ENCODE peak calls at places on chromosomes 1 and 21, in eight cellular contexts. W is A549; R is adrenal gland; T is GM23338; V is heart right ventricle; L is CD8-positive, alpha-beta memory T cell; P is stomach; D is aorta. H is an unnamed sample.

GRCh38 chr1:30786264-30786991 is 28.9 kb upstream of the LAPTM5 start:
- DNase-seq in V (peak; percentile 40), W (no peak), T (no peak), P (no peak), R (no peak), D (no peak), L (no peak), H (peak; percentile 56)

GRCh38 chr1:92804721-92805169 is 19.8 kb upstream of the EVI5 start:
- DNase-seq in W (peak; percentile 58), L (no peak), T (peak; percentile 91), D (peak; percentile 82), R (peak; percentile 97), V (peak; percentile 73), P (peak; percentile 85), H (peak; percentile 15)

GRCh38 chr21:46094401-46095105 is 3.4 kb upstream of the COL6A2 start:
- DNase-seq in P (no peak), T (no peak), R (no peak), D (no peak), W (no peak), L (no peak), V (no peak), H (no peak)

GRCh38 chr1:160284220-160284781 is 632 bp downstream of the PEX19 start:
- DNase-seq in P (peak; percentile 28), W (peak; percentile 25), R (peak; percentile 70), L (no peak), T (peak; percentile 44), V (no peak), D (no peak), H (no peak)

GRCh38 chr21:30340714-30341573 is 3.5 kb upstream of the KRTAP27-1 start:
- DNase-seq in T (peak; percentile 71), R (peak; percentile 80), P (peak; percentile 56), W (peak; percentile 0), V (peak; percentile 20), L (no peak), D (no peak), H (no peak)

GRCh38 chr1:218315638-218316037 is 29.5 kb upstream of the TGFB2 start:
- DNase-seq in R (no peak), V (no peak), P (no peak), L (no peak), D (no peak), T (peak; percentile 37), W (no peak), H (no peak)

GRCh38 chr1:94922756-94923465 is 4.0 kb downstream of the CNN3 start:
- DNase-seq in R (no peak), L (no peak), P (no peak), V (no peak), W (no peak), T (no peak), D (no peak), H (no peak)

GRCh38 chr1:69915347-69915746 is 290.0 kb downstream of the LRRC40 start:
- DNase-seq in T (no peak), L (no peak), V (no peak), W (no peak), R (no peak), D (no peak), P (no peak), H (no peak)

GRCh38 chr1:6956488-6957159 is 171.4 kb downstream of the CAMTA1 start:
- DNase-seq in P (no peak), W (no peak), R (no peak), V (no peak), L (no peak), D (peak; percentile 59), T (peak; percentile 81), H (no peak)

GRCh38 chr1:6359568-6360496 is 33.7 kb downstream of the ACOT7 start:
- DNase-seq in P (peak; percentile 88), R (peak; percentile 94), V (peak; percentile 68), T (peak; percentile 58), W (no peak), L (peak; percentile 45), D (peak; percentile 85), H (no peak)

GRCh38 chr1:197799271-197799670 is 24.0 kb upstream of the DENND1B start:
- DNase-seq in V (no peak), R (no peak), D (no peak), P (no peak), T (no peak), L (no peak), W (no peak), H (no peak)

GRCh38 chr1:167854184-167854583 is 59.8 kb downstream of the ADCY10 start:
- DNase-seq in R (no peak), T (no peak), V (no peak), W (no peak), D (no peak), L (no peak), P (no peak), H (no peak)

GRCh38 chr1:234355782-234356510 is 17.3 kb upstream of the COA6 start:
- DNase-seq in P (no peak), W (no peak), L (no peak), T (no peak), R (no peak), V (no peak), D (no peak), H (no peak)

GRCh38 chr1:23727362-23727811 is 15.9 kb upstream of the ELOA start:
- DNase-seq in V (no peak), L (no peak), P (peak; percentile 85), W (no peak), T (no peak), R (peak; percentile 74), D (peak; percentile 79), H (no peak)

GRCh38 chr21:42981862-42982261 is 7.5 kb downstream of the PKNOX1 start:
- DNase-seq in V (no peak), D (no peak), P (no peak), W (no peak), T (no peak), L (no peak), R (no peak), H (no peak)

GRCh38 chr1:39692152-39693064 is 1.2 kb upstream of the HPCAL4 start:
- DNase-seq in W (no peak), L (peak; percentile 35), V (no peak), R (peak; percentile 64), D (no peak), P (peak; percentile 51), T (peak; percentile 90), H (peak; percentile 51)
- H3K4me3 ChIP-seq in W (peak overlapping the region; percentile 52), L (peak overlapping the region; percentile 78), V (peak overlapping the region; percentile 42), R (no peak overlapping the region), D (no peak overlapping the region), P (peak overlapping the region; percentile 40), T (peak overlapping the region; percentile 59), H (peak overlapping the region; percentile 55)

GRCh38 chr1:152024228-152024627 is 12.6 kb downstream of the S100A11 start:
- DNase-seq in W (no peak), D (no peak), L (no peak), R (no peak), T (no peak), V (no peak), P (no peak), H (no peak)

GRCh38 chr1:152022521-152022920 is 14.3 kb downstream of the S100A11 start:
- DNase-seq in T (no peak), L (no peak), R (no peak), V (no peak), W (no peak), P (no peak), D (no peak), H (no peak)

GRCh38 chr1:152026895-152027294 is 9.9 kb downstream of the S100A11 start:
- DNase-seq in V (no peak), P (no peak), L (no peak), T (no peak), D (no peak), W (no peak), R (no peak), H (no peak)

GRCh38 chr1:152021557-152021956 is 15.2 kb downstream of the S100A11 start:
- DNase-seq in W (no peak), R (no peak), L (no peak), D (no peak), T (no peak), P (no peak), V (no peak), H (no peak)

GRCh38 chr1:152023221-152023620 is 13.6 kb downstream of the S100A11 start:
- DNase-seq in P (no peak), W (no peak), D (no peak), V (no peak), T (no peak), L (no peak), R (no peak), H (no peak)
- H3K27ac ChIP-seq in P (no peak overlapping the region), W (no peak overlapping the region), D (no peak overlapping the region), V (no peak overlapping the region), T (no peak overlapping the region), L (no peak overlapping the region), R (no peak overlapping the region), H (no peak overlapping the region)

GRCh38 chr1:9593147-9593491 is 4.4 kb downstream of the TMEM201 start:
- DNase-seq in W (no peak), R (no peak), L (no peak), T (no peak), P (no peak), V (no peak), D (peak; percentile 69), H (no peak)
- H3K4me3 ChIP-seq in W (no peak overlapping the region), R (no peak overlapping the region), L (no peak overlapping the region), T (no peak overlapping the region), P (no peak overlapping the region), V (no peak overlapping the region), D (no peak overlapping the region), H (no peak overlapping the region)

GRCh38 chr1:113980120-113980519 is 846 bp downstream of the OLFML3 start:
- DNase-seq in D (peak; percentile 89), P (peak; percentile 39), L (no peak), R (no peak), W (no peak), T (no peak), V (peak; percentile 54), H (no peak)

GRCh38 chr1:113981962-113982931 is 3.0 kb downstream of the OLFML3 start:
- DNase-seq in L (no peak), R (peak; percentile 76), W (no peak), D (peak; percentile 87), P (peak; percentile 50), T (no peak), V (peak; percentile 38), H (no peak)

GRCh38 chr1:113976609-113977278 is 2.5 kb upstream of the OLFML3 start:
- DNase-seq in V (peak; percentile 19), W (peak; percentile 12), D (no peak), P (no peak), R (no peak), L (no peak), T (peak; percentile 79), H (no peak)

GRCh38 chr1:113975211-113975895 is 3.9 kb upstream of the OLFML3 start:
- DNase-seq in D (no peak), V (no peak), P (no peak), R (no peak), L (no peak), W (no peak), T (no peak), H (no peak)

DNA sequence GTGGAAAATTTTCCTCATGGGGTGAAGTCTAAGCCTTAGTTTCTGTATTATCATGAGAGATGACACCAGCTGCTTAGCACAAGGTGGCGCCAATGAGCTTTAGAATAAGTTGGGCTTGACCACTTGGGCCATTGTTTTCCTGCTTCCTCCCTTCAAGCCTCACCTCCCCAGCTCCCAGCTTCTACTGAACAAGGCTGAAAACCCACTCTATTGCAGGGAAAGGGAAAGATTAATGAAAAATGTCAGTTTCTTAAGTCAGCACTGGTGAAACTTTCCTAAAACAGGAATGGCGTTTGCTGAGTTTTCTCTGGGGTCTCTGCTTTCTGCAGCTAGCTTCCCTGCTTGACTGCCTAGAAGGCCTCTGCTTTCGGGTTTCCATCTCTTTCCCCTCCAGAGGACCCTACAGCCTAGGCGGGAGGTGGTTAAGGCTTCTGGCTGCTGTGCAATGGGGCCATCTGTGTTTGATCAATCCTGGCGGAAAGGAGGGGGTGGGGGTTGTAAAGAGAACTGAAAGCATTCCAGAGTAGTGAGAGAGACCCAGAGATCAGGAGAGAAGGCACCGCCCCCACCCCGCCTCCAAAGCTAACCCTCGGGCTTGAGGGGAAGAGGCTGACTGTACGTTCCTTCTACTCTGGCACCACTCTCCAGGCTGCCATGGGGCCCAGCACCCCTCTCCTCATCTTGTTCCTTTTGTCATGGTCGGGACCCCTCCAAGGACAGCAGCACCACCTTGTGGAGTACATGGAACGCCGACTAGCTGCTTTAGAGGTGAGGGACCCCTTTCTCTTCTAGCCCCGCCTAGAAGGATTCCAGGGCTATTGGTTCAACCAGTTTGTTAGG is at the start of gene OLFML3:
- DNase-seq in R (peak; percentile 96), P (peak; percentile 86), L (peak; percentile 14), T (peak; percentile 98), W (peak; percentile 37), D (peak; percentile 93), V (peak; percentile 92), H (peak; percentile 54)
- H3K27ac ChIP-seq in R (no peak within 1 kb of the TSS), P (peak within 1 kb of the TSS; percentile 70), L (no peak within 1 kb of the TSS), T (peak within 1 kb of the TSS; percentile 83), W (peak within 1 kb of the TSS; percentile 50), D (no peak within 1 kb of the TSS), V (peak within 1 kb of the TSS; percentile 61), H (no peak within 1 kb of the TSS)

H was measured in dorsolateral prefrontal cortex.